ENCODE peak calls at places on chromosomes 6 and 20, in eight cellular contexts. P is AG10803, I is heart left ventricle, G is GM23338, K is GM12865, M is astrocyte of the spinal cord, H is SJSA1, S is AG04450. A is an unnamed sample.
A peak's percentile ranks its signal among the peaks of the same experiment; 100 is the strongest.

GRCh38 chr6:26554669-26555504 is 16.7 kb downstream of the HMGN4 start:
- DNase-seq in P (peak; percentile 68), I (no peak), G (peak; percentile 68), K (peak; percentile 88), M (peak; percentile 80), H (peak; percentile 76), S (no peak), A (peak; percentile 48)

GRCh38 chr6:94376876-94377275 is 957.5 kb upstream of the EPHA7 start:
- DNase-seq in P (no peak), I (no peak), G (no peak), K (no peak), M (no peak), H (no peak), S (no peak), A (no peak)

GRCh38 chr6:18352842-18353241 is 34.3 kb upstream of the RNF144B start:
- DNase-seq in P (no peak), I (no peak), G (no peak), K (peak; percentile 28), M (no peak), H (no peak), S (no peak), A (no peak)

GRCh38 chr6:170459451-170459850 is 93.7 kb downstream of the PSMB1 start:
- DNase-seq in P (peak; percentile 18), I (no peak), G (no peak), K (peak; percentile 69), M (peak; percentile 61), H (peak; percentile 70), S (no peak), A (no peak)

GRCh38 chr6:37324131-37325033 is 29.4 kb upstream of the RNF8 start:
- DNase-seq in P (peak; percentile 53), I (no peak), G (no peak), K (no peak), M (peak; percentile 29), H (peak; percentile 39), S (no peak), A (peak; percentile 81)

GRCh38 chr6:35948725-35949124 is 27.8 kb upstream of the SRPK1 start:
- DNase-seq in P (no peak), I (no peak), G (peak; percentile 75), K (peak; percentile 19), M (peak; percentile 11), H (no peak), S (no peak), A (no peak)

GRCh38 chr20:45545754-45546453 is 1.3 kb downstream of the EPPIN start:
- DNase-seq in P (peak; percentile 40), I (no peak), G (peak; percentile 82), K (peak; percentile 3), M (peak; percentile 7), H (no peak), S (peak; percentile 1), A (peak; percentile 60)

GRCh38 chr6:149450679-149451360 is 34.0 kb downstream of the ZC3H12D start:
- DNase-seq in P (no peak), I (peak; percentile 58), G (peak; percentile 54), K (no peak), M (no peak), H (no peak), S (no peak), A (no peak)

GRCh38 chr6:119172813-119173212 is 94.3 kb upstream of the FAM184A start:
- DNase-seq in P (peak; percentile 37), I (no peak), G (no peak), K (no peak), M (no peak), H (no peak), S (no peak), A (peak; percentile 62)

GRCh38 chr6:32944265-32944664 is 3.4 kb upstream of the HLA-DMB start:
- DNase-seq in P (no peak), I (no peak), G (no peak), K (peak; percentile 93), M (no peak), H (no peak), S (no peak), A (no peak)
- H3K4me3 ChIP-seq in P (no peak overlapping the region), I (peak overlapping the region; percentile 13), G (no peak overlapping the region), K (peak overlapping the region; percentile 74), M (no peak overlapping the region), H (no peak overlapping the region), S (no peak overlapping the region), A (no peak overlapping the region)

GRCh38 chr6:22043284-22043962 is 253.4 kb downstream of the PRL start:
- DNase-seq in P (no peak), I (peak; percentile 43), G (no peak), K (no peak), M (no peak), H (no peak), S (no peak), A (no peak)
- H3K4me3 ChIP-seq in P (no peak overlapping the region), I (peak overlapping the region; percentile 42), G (no peak overlapping the region), K (no peak overlapping the region), M (no peak overlapping the region), H (no peak overlapping the region), S (no peak overlapping the region), A (no peak overlapping the region)

GRCh38 chr6:16583151-16583762 is 178.0 kb downstream of the ATXN1 start:
- DNase-seq in P (no peak), I (no peak), G (no peak), K (peak; percentile 64), M (no peak), H (no peak), S (no peak), A (no peak)

GRCh38 chr6:16582437-16583150 is 178.7 kb downstream of the ATXN1 start:
- DNase-seq in P (no peak), I (no peak), G (no peak), K (peak; percentile 27), M (no peak), H (no peak), S (no peak), A (no peak)

DNA sequence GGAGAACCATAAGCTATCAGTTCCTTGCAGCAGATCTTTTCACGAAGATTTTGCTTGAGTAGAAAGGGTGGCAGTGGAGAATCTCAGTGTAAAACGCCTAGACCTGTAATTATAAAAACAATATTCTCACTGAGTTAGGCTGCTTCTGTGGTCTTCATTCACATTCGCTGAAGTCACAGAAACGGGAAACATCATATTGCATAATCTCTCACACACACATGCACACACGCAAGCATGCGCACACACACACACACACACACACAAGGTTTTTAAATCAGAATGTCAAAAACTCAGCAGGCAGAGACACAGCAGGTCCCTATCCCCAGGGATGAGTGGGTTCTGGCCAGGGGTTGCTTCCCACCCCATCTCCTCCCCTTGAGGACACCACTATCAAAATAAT is 175.5 kb downstream of the ATXN1 start:
- DNase-seq in P (peak; percentile 88), I (no peak), G (no peak), K (peak; percentile 40), M (no peak), H (no peak), S (no peak), A (peak; percentile 54)
- H3K4me3 ChIP-seq in P (no peak overlapping the region), I (peak overlapping the region; percentile 30), G (no peak overlapping the region), K (peak overlapping the region; percentile 23), M (no peak overlapping the region), H (no peak overlapping the region), S (no peak overlapping the region), A (no peak overlapping the region)

GRCh38 chr6:139536751-139537617 is 162.5 kb upstream of the CITED2 start:
- DNase-seq in P (no peak), I (no peak), G (no peak), K (no peak), M (no peak), H (peak; percentile 30), S (no peak), A (peak; percentile 29)

GRCh38 chr6:139540276-139540675 is 165.8 kb upstream of the CITED2 start:
- DNase-seq in P (peak; percentile 93), I (no peak), G (no peak), K (peak; percentile 73), M (peak; percentile 60), H (no peak), S (no peak), A (peak; percentile 61)

GRCh38 chr6:139538366-139538765 is 163.9 kb upstream of the CITED2 start:
- DNase-seq in P (no peak), I (no peak), G (no peak), K (no peak), M (peak; percentile 49), H (peak; percentile 35), S (no peak), A (no peak)

GRCh38 chr6:139542351-139542750 is 167.9 kb upstream of the CITED2 start:
- DNase-seq in P (no peak), I (no peak), G (no peak), K (no peak), M (no peak), H (no peak), S (no peak), A (no peak)

GRCh38 chr6:139539852-139540251 is 165.4 kb upstream of the CITED2 start:
- DNase-seq in P (peak; percentile 97), I (peak; percentile 68), G (peak; percentile 32), K (no peak), M (peak; percentile 95), H (peak; percentile 94), S (peak; percentile 95), A (peak; percentile 81)
- H3K4me3 ChIP-seq in P (no peak overlapping the region), I (no peak overlapping the region), G (no peak overlapping the region), K (no peak overlapping the region), M (no peak overlapping the region), H (no peak overlapping the region), S (no peak overlapping the region), A (no peak overlapping the region)

GRCh38 chr20:62063601-62063980 is 2.1 kb downstream of the TAF4 start:
- DNase-seq in P (peak; percentile 8), I (no peak), G (peak; percentile 44), K (no peak), M (peak; percentile 25), H (no peak), S (no peak), A (peak; percentile 72)
- H3K4me3 ChIP-seq in P (peak overlapping the region; percentile 55), I (peak overlapping the region; percentile 61), G (peak overlapping the region; percentile 56), K (no peak overlapping the region), M (peak overlapping the region; percentile 28), H (no peak overlapping the region), S (peak overlapping the region; percentile 49), A (peak overlapping the region; percentile 40)

GRCh38 chr6:43706788-43707187 is 19.2 kb upstream of the MRPS18A start:
- DNase-seq in P (no peak), I (no peak), G (no peak), K (no peak), M (peak; percentile 77), H (no peak), S (no peak), A (no peak)

GRCh38 chr6:43707269-43707668 is 19.7 kb upstream of the MRPS18A start:
- DNase-seq in P (no peak), I (no peak), G (no peak), K (no peak), M (no peak), H (no peak), S (no peak), A (no peak)

GRCh38 chr6:43703512-43704429 is 16.2 kb upstream of the MRPS18A start:
- DNase-seq in P (no peak), I (no peak), G (no peak), K (no peak), M (no peak), H (no peak), S (no peak), A (no peak)

GRCh38 chr6:43707767-43708166 is 20.2 kb upstream of the MRPS18A start:
- DNase-seq in P (no peak), I (no peak), G (no peak), K (no peak), M (no peak), H (peak; percentile 68), S (no peak), A (no peak)

GRCh38 chr6:43705996-43706395 is 18.4 kb upstream of the MRPS18A start:
- DNase-seq in P (peak; percentile 12), I (no peak), G (no peak), K (peak; percentile 61), M (no peak), H (no peak), S (no peak), A (peak; percentile 35)
- H3K4me3 ChIP-seq in P (no peak overlapping the region), I (no peak overlapping the region), G (no peak overlapping the region), K (no peak overlapping the region), M (no peak overlapping the region), H (no peak overlapping the region), S (no peak overlapping the region), A (no peak overlapping the region)

GRCh38 chr6:117266267-117266797 is 974 bp downstream of the VGLL2 start:
- DNase-seq in P (no peak), I (no peak), G (peak; percentile 17), K (no peak), M (no peak), H (no peak), S (no peak), A (no peak)
- H3K4me3 ChIP-seq in P (peak overlapping the region; percentile 50), I (peak overlapping the region; percentile 49), G (peak overlapping the region; percentile 75), K (peak overlapping the region; percentile 31), M (no peak overlapping the region), H (no peak overlapping the region), S (no peak overlapping the region), A (peak overlapping the region; percentile 44)